ENCODE peak calls at places on chromosomes 4 and X, in five cellular contexts. D is ovary, W is pons, J is cardiac fibroblast, O is lower lobe of right lung. K is an unnamed sample.
A peak's percentile ranks its signal among the peaks of the same experiment; 100 is the strongest.

GRCh38 chr4:48898733-48899431 is 7.7 kb downstream of the OCIAD2 start:
- DNase-seq in W (peak; percentile 15), D (no peak), O (no peak), J (peak; percentile 61), K (no peak)

GRCh38 chrX:77014655-77015377 is 432.4 kb upstream of the FGF16 start:
- DNase-seq in J (no peak), O (no peak), W (peak; percentile 87), D (no peak), K (no peak)

GRCh38 chr4:116027311-116027710 is 913.9 kb upstream of the NDST4 start:
- DNase-seq in W (no peak), D (no peak), J (no peak), O (no peak), K (no peak)

GRCh38 chr4:69714086-69714485 is 46.3 kb downstream of the SULT1B1 start:
- DNase-seq in W (no peak), J (no peak), O (no peak), D (no peak), K (no peak)

GRCh38 chr4:20623936-20624335 is 76.3 kb upstream of the PACRGL start:
- DNase-seq in O (no peak), D (no peak), W (peak; percentile 44), J (no peak), K (no peak)

GRCh38 chrX:11427082-11428033 is 134.1 kb downstream of the AMELX start:
- DNase-seq in J (peak; percentile 41), W (no peak), O (peak; percentile 61), D (peak; percentile 75), K (peak; percentile 84)

GRCh38 chrX:38799995-38800394 is 1.3 kb upstream of the MID1IP1 start:
- DNase-seq in J (no peak), W (peak; percentile 46), D (no peak), O (no peak), K (no peak)

GRCh38 chrX:11672213-11672612 is 6.5 kb upstream of the ARHGAP6 start:
- DNase-seq in J (no peak), D (no peak), W (no peak), O (no peak), K (no peak)

GRCh38 chrX:115378471-115378870 is 89.0 kb downstream of the LUZP4 start:
- DNase-seq in J (peak; percentile 51), O (no peak), W (no peak), D (no peak), K (no peak)

GRCh38 chrX:84188320-84188834 is 378 bp upstream of the RPS6KA6 start:
- DNase-seq in D (peak; percentile 67), W (peak; percentile 3), O (peak; percentile 60), J (peak; percentile 39), K (peak; percentile 79)

GRCh38 chrX:13469963-13470679 is 99.3 kb upstream of the EGFL6 start:
- DNase-seq in W (no peak), O (no peak), D (no peak), J (peak; percentile 69), K (no peak)

GRCh38 chr4:112938461-112939058 is 110.9 kb upstream of the ANK2 start:
- DNase-seq in O (no peak), D (no peak), W (peak; percentile 90), J (peak; percentile 74), K (no peak)

GRCh38 chrX:46910415-46910814 is 1.8 kb upstream of the JADE3 start:
- DNase-seq in J (no peak), D (no peak), O (no peak), W (no peak), K (no peak)

GRCh38 chr4:106268731-106269272 is 47.2 kb downstream of the TBCK start:
- DNase-seq in O (no peak), W (no peak), D (no peak), J (no peak), K (no peak)

GRCh38 chrX:4547218-4547836 is 833.9 kb upstream of the PRKX start:
- DNase-seq in W (peak; percentile 51), D (peak; percentile 30), O (peak; percentile 43), J (peak; percentile 54), K (no peak)

GRCh38 chrX:71315917-71316316 is 14.4 kb downstream of the ITGB1BP2 start:
- DNase-seq in O (no peak), W (no peak), D (no peak), J (peak; percentile 32), K (no peak)

GRCh38 chrX:150269613-150270254 is 93.4 kb upstream of the MAMLD1 start:
- DNase-seq in J (no peak), W (no peak), D (peak; percentile 20), O (no peak), K (no peak)

GRCh38 chr4:176769519-176769918 is 23.2 kb downstream of the VEGFC start:
- DNase-seq in D (no peak), O (no peak), W (no peak), J (peak; percentile 98), K (no peak)

GRCh38 chrX:20128678-20129077 is 12.0 kb upstream of the MAP7D2 start:
- DNase-seq in W (no peak), J (peak; percentile 19), O (no peak), D (no peak), K (no peak)

GRCh38 chrX:74545880-74546279 is 68.5 kb downstream of the RLIM start:
- DNase-seq in D (no peak), O (no peak), W (no peak), J (no peak), K (no peak)

GRCh38 chr4:37243722-37244582 is 591 bp upstream of the NWD2 start:
- DNase-seq in J (peak; percentile 20), O (peak; percentile 29), D (no peak), W (no peak), K (no peak)

K was measured in kidney.